ENCODE peak calls at places on chromosome 15, in six cellular contexts. M is aorta, Z is NT2/D1, J is BE2C, H is mucosa of descending colon, O is ovary. W is an unnamed sample.

GRCh38 chr15:34584321-34584668 is 844 bp upstream of the GOLGA8B start:
- DNase-seq in M (no peak), Z (no peak), J (peak; percentile 21), H (no peak), O (no peak), W (no peak)

GRCh38 chr15:68820205-68820588 is 498 bp downstream of the ANP32A start:
- DNase-seq in M (peak; percentile 81), Z (no peak), J (peak; percentile 55), H (peak; percentile 54), O (peak; percentile 72), W (peak; percentile 50)

GRCh38 chr15:31478781-31479221 is 152.2 kb downstream of the KLF13 start:
- DNase-seq in M (no peak), Z (no peak), J (no peak), H (no peak), O (no peak), W (no peak)

GRCh38 chr15:67805871-67806538 is 19.3 kb upstream of the SKOR1 start:
- DNase-seq in M (no peak), Z (no peak), J (no peak), H (no peak), O (no peak), W (no peak)

GRCh38 chr15:39944711-39945110 is 10.8 kb downstream of the EIF2AK4 start:
- DNase-seq in M (no peak), Z (no peak), J (no peak), H (no peak), O (no peak), W (no peak)

GRCh38 chr15:31104048-31104447 is 2.5 kb upstream of the TRPM1 start:
- DNase-seq in M (no peak), Z (no peak), J (no peak), H (no peak), O (no peak), W (no peak)

GRCh38 chr15:38549222-38549621 is 15.4 kb downstream of the RASGRP1 start:
- DNase-seq in M (no peak), Z (no peak), J (no peak), H (no peak), O (no peak), W (peak; percentile 29)

GRCh38 chr15:40474581-40474980 is 3.8 kb downstream of the CHST14 start:
- DNase-seq in M (peak; percentile 57), Z (no peak), J (no peak), H (no peak), O (no peak), W (no peak)

GRCh38 chr15:92519709-92520108 is 126.0 kb downstream of the ST8SIA2 start:
- DNase-seq in M (no peak), Z (no peak), J (no peak), H (no peak), O (no peak), W (no peak)

GRCh38 chr15:90219421-90220141 is 14.2 kb downstream of the CIB1 start:
- DNase-seq in M (peak; percentile 86), Z (peak; percentile 43), J (peak; percentile 79), H (peak; percentile 58), O (peak; percentile 66), W (peak; percentile 33)

GRCh38 chr15:71078506-71079207 is 36.6 kb upstream of the THSD4 start:
- DNase-seq in M (no peak), Z (no peak), J (no peak), H (no peak), O (no peak), W (no peak)

GRCh38 chr15:71082803-71083202 is 32.5 kb upstream of the THSD4 start:
- DNase-seq in M (peak; percentile 79), Z (no peak), J (no peak), H (no peak), O (peak; percentile 78), W (no peak)

GRCh38 chr15:71080705-71081104 is 34.6 kb upstream of the THSD4 start:
- DNase-seq in M (no peak), Z (no peak), J (no peak), H (no peak), O (no peak), W (peak; percentile 84)

GRCh38 chr15:71079208-71080044 is 35.8 kb upstream of the THSD4 start:
- DNase-seq in M (peak; percentile 85), Z (no peak), J (no peak), H (peak; percentile 68), O (no peak), W (peak; percentile 82)

DNA sequence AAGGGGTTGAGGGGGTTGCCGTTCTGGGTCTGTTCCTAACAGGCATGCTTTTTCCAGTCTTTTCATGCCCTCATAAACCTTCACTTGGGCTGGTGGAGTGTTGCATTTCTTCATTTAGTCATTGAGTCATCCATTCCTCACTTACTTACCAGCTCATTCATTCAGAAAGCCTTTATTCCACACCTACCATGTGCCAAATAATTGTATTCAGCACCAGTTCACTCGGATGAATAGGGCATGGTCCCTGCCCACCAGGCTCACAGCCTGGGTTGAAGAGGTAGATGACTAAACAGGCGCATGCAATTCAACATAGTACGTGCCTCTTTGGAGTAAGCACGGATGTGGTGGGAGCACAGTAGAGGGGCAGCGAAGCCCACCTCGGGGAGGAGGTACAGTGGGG is 35.1 kb upstream of the THSD4 start:
- DNase-seq in M (no peak), Z (no peak), J (no peak), H (no peak), O (no peak), W (no peak)
- H3K4me1 ChIP-seq in M (peaks cover 4% of the 10 kb centered on the region), Z (peaks cover 6% of the 10 kb centered on the region), J (no peaks in the 10 kb centered on the region), H (peaks cover 10% of the 10 kb centered on the region), O (peaks cover 2% of the 10 kb centered on the region), W (no peaks in the 10 kb centered on the region)

GRCh38 chr15:44308874-44309273 is 20.4 kb downstream of the GOLM2 start:
- DNase-seq in M (no peak), Z (no peak), J (no peak), H (no peak), O (no peak), W (no peak)
- H3K4me3 ChIP-seq in M (no peak overlapping the region), Z (no peak overlapping the region), J (no peak overlapping the region), H (no peak overlapping the region), O (no peak overlapping the region), W (no peak overlapping the region)

GRCh38 chr15:41735033-41735432 is 39.3 kb upstream of the MAPKBP1 start:
- DNase-seq in M (no peak), Z (no peak), J (no peak), H (no peak), O (no peak), W (no peak)

GRCh38 chr15:41727143-41727542 is 47.1 kb upstream of the MAPKBP1 start:
- DNase-seq in M (no peak), Z (no peak), J (no peak), H (no peak), O (no peak), W (no peak)

GRCh38 chr15:41732487-41732886 is 41.8 kb upstream of the MAPKBP1 start:
- DNase-seq in M (no peak), Z (no peak), J (no peak), H (no peak), O (no peak), W (no peak)

GRCh38 chr15:41734079-41734478 is 40.2 kb upstream of the MAPKBP1 start:
- DNase-seq in M (no peak), Z (no peak), J (no peak), H (no peak), O (no peak), W (no peak)

GRCh38 chr15:41730543-41730942 is 43.7 kb upstream of the MAPKBP1 start:
- DNase-seq in M (no peak), Z (no peak), J (no peak), H (no peak), O (no peak), W (no peak)
- H3K36me3 ChIP-seq in M (peaks cover 2% of the 10 kb centered on the region), Z (peaks cover 32% of the 10 kb centered on the region), J (peaks cover 32% of the 10 kb centered on the region), H (no peaks in the 10 kb centered on the region), O (no peaks in the 10 kb centered on the region), W (peaks cover 36% of the 10 kb centered on the region)

DNA sequence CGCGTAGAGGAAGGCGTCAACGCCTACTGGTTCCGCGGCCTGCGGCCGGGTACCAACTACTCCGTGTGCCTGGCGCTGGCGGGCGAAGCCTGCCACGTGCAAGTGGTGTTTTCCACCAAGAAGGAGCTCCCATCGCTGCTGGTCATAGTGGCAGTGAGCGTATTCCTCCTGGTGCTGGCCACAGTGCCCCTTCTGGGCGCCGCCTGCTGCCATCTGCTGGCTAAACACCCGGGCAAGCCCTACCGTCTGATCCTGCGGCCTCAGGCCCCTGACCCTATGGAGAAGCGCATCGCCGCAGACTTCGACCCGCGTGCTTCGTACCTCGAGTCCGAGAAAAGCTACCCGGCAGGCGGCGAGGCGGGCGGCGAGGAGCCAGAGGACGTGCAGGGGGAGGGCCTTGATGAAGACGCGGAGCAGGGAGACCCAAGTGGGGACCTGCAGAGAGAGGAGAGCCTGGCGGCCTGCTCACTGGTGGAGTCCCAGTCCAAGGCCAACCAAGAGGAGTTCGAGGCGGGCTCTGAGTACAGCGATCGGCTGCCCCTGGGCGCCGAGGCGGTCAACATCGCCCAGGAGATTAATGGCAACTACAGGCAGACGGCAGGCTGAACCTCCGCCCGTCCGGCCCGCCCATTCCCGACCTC is 4.1 kb downstream of the ISLR2 start:
- DNase-seq in M (peak; percentile 85), Z (no peak), J (no peak), H (peak; percentile 55), O (no peak), W (no peak)
- H3K4me1 ChIP-seq in M (no peaks in the 10 kb centered on the region), Z (peaks cover 17% of the 10 kb centered on the region), J (peaks cover 27% of the 10 kb centered on the region), H (peaks cover 8% of the 10 kb centered on the region), O (peaks cover 9% of the 10 kb centered on the region), W (peaks cover 12% of the 10 kb centered on the region)

GRCh38 chr15:60125334-60125733 is 121.2 kb downstream of the FOXB1 start:
- DNase-seq in M (no peak), Z (no peak), J (no peak), H (no peak), O (no peak), W (no peak)

GRCh38 chr15:60128710-60129109 is 124.6 kb downstream of the FOXB1 start:
- DNase-seq in M (no peak), Z (no peak), J (no peak), H (no peak), O (no peak), W (no peak)

GRCh38 chr15:60124460-60125070 is 120.5 kb downstream of the FOXB1 start:
- DNase-seq in M (no peak), Z (no peak), J (no peak), H (no peak), O (no peak), W (no peak)

GRCh38 chr15:60128000-60128376 is 123.9 kb downstream of the FOXB1 start:
- DNase-seq in M (no peak), Z (no peak), J (no peak), H (no peak), O (peak; percentile 33), W (no peak)

GRCh38 chr15:60126661-60127060 is 122.5 kb downstream of the FOXB1 start:
- DNase-seq in M (no peak), Z (no peak), J (no peak), H (no peak), O (no peak), W (no peak)
- H3K4me3 ChIP-seq in M (no peak overlapping the region), Z (no peak overlapping the region), J (no peak overlapping the region), H (no peak overlapping the region), O (no peak overlapping the region), W (no peak overlapping the region)